ENCODE peak calls at places on chromosome 14, in four cellular contexts. C is astrocyte of the spinal cord, S is HFF-Myc, A is AG04450. B is an unnamed sample.
A peak's percentile ranks its signal among the peaks of the same experiment; 100 is the strongest.

GRCh38 chr14:68393178-68393763 is 399.6 kb downstream of the ZFP36L1 start:
- DNase-seq in C (no peak), S (no peak), A (no peak), B (no peak)

GRCh38 chr14:100144645-100144995 is 14.8 kb downstream of the DEGS2 start:
- DNase-seq in C (no peak), S (no peak), A (no peak), B (no peak)

GRCh38 chr14:104332634-104333270 is 194.4 kb downstream of the KIF26A start:
- DNase-seq in C (no peak), S (no peak), A (no peak), B (no peak)

GRCh38 chr14:50963919-50964318 is 19.6 kb upstream of the PYGL start:
- DNase-seq in C (no peak), S (no peak), A (no peak), B (no peak)

GRCh38 chr14:59424707-59425106 is 40.5 kb downstream of the GPR135 start:
- DNase-seq in C (no peak), S (no peak), A (no peak), B (no peak)

GRCh38 chr14:74712499-74713394 is at the start of the genes AREL1 and FCF1:
- DNase-seq in C (peak; percentile 87), S (peak; percentile 73), A (peak; percentile 49), B (peak; percentile 86)

GRCh38 chr14:67856806-67857205 is 37.2 kb downstream of the RAD51B start:
- DNase-seq in C (peak; percentile 69), S (no peak), A (no peak), B (no peak)

GRCh38 chr14:34733245-34733644 is 18.9 kb upstream of the CFL2 start:
- DNase-seq in C (peak; percentile 23), S (no peak), A (no peak), B (no peak)

GRCh38 chr14:33352821-33353220 is 414.1 kb downstream of the NPAS3 start:
- DNase-seq in C (peak; percentile 33), S (no peak), A (no peak), B (no peak)

GRCh38 chr14:84482256-84483071 is 1047.5 kb upstream of the FLRT2 start:
- DNase-seq in C (peak; percentile 76), S (peak; percentile 24), A (peak; percentile 18), B (no peak)

DNA sequence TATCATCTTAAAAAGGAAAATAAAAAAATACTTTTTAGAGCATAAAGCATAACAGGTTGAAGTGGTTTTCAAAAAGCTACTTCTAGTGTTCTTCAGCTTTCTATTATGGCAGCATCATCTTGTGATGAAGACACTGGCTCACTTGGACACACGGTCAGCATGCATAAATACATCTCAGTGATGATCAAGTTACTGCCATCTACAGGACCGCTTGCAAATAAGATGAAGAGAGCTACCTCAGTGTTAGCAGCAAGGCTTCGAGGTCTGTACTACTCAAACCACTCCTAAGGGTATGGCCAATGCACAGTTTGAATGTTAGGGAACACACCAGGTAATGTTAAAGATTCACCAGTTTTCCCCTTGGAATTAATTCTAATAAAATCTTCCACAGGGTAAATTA is 58.8 kb downstream of the GALC start:
- DNase-seq in C (no peak), S (no peak), A (no peak), B (no peak)
- TF ChIP-seq CTCF in C (no peak), S (no peak), A (no peak), B (no peak)

GRCh38 chr14:22220427-22220826 is 368.6 kb downstream of the DAD1 start:
- DNase-seq in C (peak; percentile 28), S (no peak), A (peak; percentile 20), B (no peak)
- TF ChIP-seq CTCF in C (peak; percentile 25), S (no peak), A (peak; percentile 68), B (no peak)

GRCh38 chr14:46250113-46250703 is 401.4 kb downstream of the RPL10L start:
- DNase-seq in C (peak; percentile 14), S (peak; percentile 0), A (no peak), B (no peak)
- TF ChIP-seq CTCF in C (peak; percentile 59), S (peak; percentile 28), A (peak; percentile 25), B (peak; percentile 69)

DNA sequence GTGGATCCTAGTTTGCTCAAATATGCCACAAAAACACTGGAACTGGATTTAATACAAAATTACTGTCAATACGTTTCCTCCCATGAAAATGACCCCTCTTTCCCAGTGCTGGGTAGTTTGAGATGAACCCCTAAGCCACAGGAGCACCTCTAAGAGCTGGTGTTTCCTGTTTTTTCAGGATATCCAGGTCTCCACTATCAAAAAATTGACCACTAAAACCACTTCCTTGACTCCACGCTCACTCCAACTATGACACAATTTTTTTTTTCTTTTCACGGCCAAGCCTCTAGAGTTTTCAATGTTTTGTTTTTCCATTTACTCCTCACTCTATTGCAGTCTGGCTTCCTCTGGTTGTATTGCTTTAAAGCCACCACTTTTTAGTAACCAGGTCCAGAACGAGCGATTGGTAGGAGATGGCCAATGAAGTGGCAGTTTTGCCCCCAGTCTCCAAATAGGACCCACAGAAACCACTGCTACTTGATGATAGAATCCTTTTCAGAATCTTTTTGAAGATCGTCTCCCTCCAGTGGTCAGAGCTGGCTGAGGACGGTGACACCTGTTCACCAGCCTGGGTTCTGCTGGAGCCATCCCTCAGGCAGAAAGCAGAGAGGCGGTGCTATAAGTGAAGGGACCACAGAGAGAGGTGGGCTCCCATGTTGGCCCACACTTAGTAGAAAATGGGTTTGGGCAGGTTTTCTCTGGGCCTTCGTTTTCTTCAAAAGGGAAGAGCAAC is 454.4 kb downstream of the VRK1 start:
- DNase-seq in C (no peak), S (no peak), A (no peak), B (no peak)
- TF ChIP-seq CTCF in C (no peak), S (no peak), A (no peak), B (no peak)

GRCh38 chr14:92785601-92786426 is 8.3 kb upstream of the GOLGA5 start:
- DNase-seq in C (peak; percentile 80), S (peak; percentile 59), A (peak; percentile 72), B (no peak)
- TF ChIP-seq CTCF in C (peak; percentile 17), S (peak; percentile 19), A (peak; percentile 45), B (no peak)

GRCh38 chr14:20969336-20969735 is 14.0 kb downstream of the RNASE2 start:
- DNase-seq in C (no peak), S (no peak), A (no peak), B (no peak)
- TF ChIP-seq CTCF in C (no peak), S (no peak), A (no peak), B (no peak)

DNA sequence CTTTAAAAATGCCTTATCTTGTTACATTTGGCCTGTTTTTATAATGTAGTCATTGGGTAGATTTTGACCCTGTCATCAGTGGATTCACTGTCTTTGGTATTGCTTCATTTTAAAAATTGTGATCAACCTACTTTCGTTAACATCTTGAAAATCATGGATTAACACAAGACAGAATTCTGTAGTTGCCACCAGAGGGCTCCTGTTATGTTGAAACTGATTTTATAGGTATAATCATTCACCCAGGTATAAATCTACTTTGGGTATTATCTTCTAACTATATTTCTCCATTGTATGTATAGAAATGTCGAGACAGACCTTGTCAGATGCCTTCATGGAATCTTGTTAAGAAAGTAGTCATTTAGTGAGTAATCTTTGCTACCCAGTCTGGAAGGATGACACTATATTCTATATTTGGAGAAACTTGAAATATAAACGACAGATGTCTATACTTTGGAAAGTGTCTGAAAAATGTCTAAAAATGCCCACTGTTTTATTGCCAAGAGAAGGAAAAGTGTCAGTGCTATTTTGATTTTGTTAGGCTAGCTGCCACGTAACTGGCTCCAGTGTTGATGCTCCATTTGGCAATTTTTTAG is 129.4 kb downstream of the PELI2 start:
- DNase-seq in C (peak; percentile 33), S (no peak), A (no peak), B (no peak)
- TF ChIP-seq CTCF in C (peak; percentile 49), S (no peak), A (peak; percentile 37), B (no peak)

DNA sequence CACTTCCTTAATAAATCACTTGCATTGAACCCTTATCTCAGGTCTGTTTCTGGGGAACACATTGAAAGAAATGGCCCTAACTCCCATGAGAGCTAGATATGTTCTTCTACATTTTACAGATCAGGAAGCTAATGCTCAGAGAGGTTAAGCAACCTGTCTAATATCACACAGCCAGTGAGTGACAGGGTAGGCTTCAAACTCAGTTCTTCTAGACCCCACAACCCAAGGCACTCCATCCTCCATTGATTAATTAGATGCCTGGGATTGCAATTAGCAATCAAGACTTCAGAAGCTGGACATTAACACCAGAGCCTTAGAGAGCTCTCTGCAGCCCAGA is 59.8 kb downstream of the C14orf132 start:
- DNase-seq in C (no peak), S (no peak), A (no peak), B (no peak)
- TF ChIP-seq CTCF in C (no peak), S (no peak), A (no peak), B (no peak)